ENCODE peak calls at places on chromosomes 3 and 15, in eight cellular contexts. One of them, this sample, is unnamed.
A peak's percentile ranks its signal among the peaks of the same experiment; 100 is the strongest.

GRCh38 chr15:94015324-94015723 is 216.0 kb upstream of the MCTP2 start:
- DNase-seq in left cardiac atrium: no peak
- DNase-seq in K562: no peak
- DNase-seq in GM12891: no peak
- DNase-seq in activated CD4-positive, alpha-beta T cell treated with anti-CD3 and anti-CD28 coated beads, Interleukin-2, amount 10 ng/mL, durations not matched to agents 7 days and 5 days: no peak
- DNase-seq in CD8-positive, alpha-beta T cell: no peak
- DNase-seq in activated T-cell treated with anti-CD3 and anti-CD28 coated beads for 48 hours: no peak
- DNase-seq in NCI-H1417: no peak
- DNase-seq in this sample: no peak

GRCh38 chr3:2354702-2355101 is 256.0 kb downstream of the CNTN4 start:
- DNase-seq in left cardiac atrium: peak; percentile 37
- DNase-seq in K562: no peak
- DNase-seq in GM12891: no peak
- DNase-seq in activated CD4-positive, alpha-beta T cell treated with anti-CD3 and anti-CD28 coated beads, Interleukin-2, amount 10 ng/mL, durations not matched to agents 7 days and 5 days: no peak
- DNase-seq in CD8-positive, alpha-beta T cell: no peak
- DNase-seq in activated T-cell treated with anti-CD3 and anti-CD28 coated beads for 48 hours: no peak
- DNase-seq in NCI-H1417: peak; percentile 4
- DNase-seq in this sample: no peak

GRCh38 chr15:92801412-92801773 is 98.7 kb upstream of the CHD2 start:
- DNase-seq in left cardiac atrium: no peak
- DNase-seq in K562: no peak
- DNase-seq in GM12891: no peak
- DNase-seq in activated CD4-positive, alpha-beta T cell treated with anti-CD3 and anti-CD28 coated beads, Interleukin-2, amount 10 ng/mL, durations not matched to agents 7 days and 5 days: no peak
- DNase-seq in CD8-positive, alpha-beta T cell: no peak
- DNase-seq in activated T-cell treated with anti-CD3 and anti-CD28 coated beads for 48 hours: no peak
- DNase-seq in NCI-H1417: no peak
- DNase-seq in this sample: no peak

GRCh38 chr3:3573341-3573740 is 225.9 kb upstream of the LRRN1 start:
- DNase-seq in left cardiac atrium: no peak
- DNase-seq in K562: no peak
- DNase-seq in GM12891: no peak
- DNase-seq in activated CD4-positive, alpha-beta T cell treated with anti-CD3 and anti-CD28 coated beads, Interleukin-2, amount 10 ng/mL, durations not matched to agents 7 days and 5 days: no peak
- DNase-seq in CD8-positive, alpha-beta T cell: no peak
- DNase-seq in activated T-cell treated with anti-CD3 and anti-CD28 coated beads for 48 hours: no peak
- DNase-seq in NCI-H1417: no peak
- DNase-seq in this sample: no peak

GRCh38 chr15:53588773-53589172 is 170.7 kb downstream of the WDR72 start:
- DNase-seq in left cardiac atrium: no peak
- DNase-seq in K562: no peak
- DNase-seq in GM12891: no peak
- DNase-seq in activated CD4-positive, alpha-beta T cell treated with anti-CD3 and anti-CD28 coated beads, Interleukin-2, amount 10 ng/mL, durations not matched to agents 7 days and 5 days: no peak
- DNase-seq in CD8-positive, alpha-beta T cell: no peak
- DNase-seq in activated T-cell treated with anti-CD3 and anti-CD28 coated beads for 48 hours: no peak
- DNase-seq in NCI-H1417: no peak
- DNase-seq in this sample: no peak

GRCh38 chr3:28726840-28727239 is 378.2 kb upstream of the AZI2 start:
- DNase-seq in left cardiac atrium: peak; percentile 53
- DNase-seq in K562: peak; percentile 7
- DNase-seq in GM12891: peak; percentile 8
- DNase-seq in activated CD4-positive, alpha-beta T cell treated with anti-CD3 and anti-CD28 coated beads, Interleukin-2, amount 10 ng/mL, durations not matched to agents 7 days and 5 days: no peak
- DNase-seq in CD8-positive, alpha-beta T cell: no peak
- DNase-seq in activated T-cell treated with anti-CD3 and anti-CD28 coated beads for 48 hours: no peak
- DNase-seq in NCI-H1417: peak; percentile 39
- DNase-seq in this sample: no peak

GRCh38 chr15:101134780-101135179 is 117.1 kb downstream of the CHSY1 start:
- DNase-seq in left cardiac atrium: no peak
- DNase-seq in K562: no peak
- DNase-seq in GM12891: no peak
- DNase-seq in activated CD4-positive, alpha-beta T cell treated with anti-CD3 and anti-CD28 coated beads, Interleukin-2, amount 10 ng/mL, durations not matched to agents 7 days and 5 days: no peak
- DNase-seq in CD8-positive, alpha-beta T cell: no peak
- DNase-seq in activated T-cell treated with anti-CD3 and anti-CD28 coated beads for 48 hours: no peak
- DNase-seq in NCI-H1417: no peak
- DNase-seq in this sample: no peak

GRCh38 chr3:46090161-46090591 is 62.9 kb upstream of the XCR1 start:
- DNase-seq in left cardiac atrium: no peak
- DNase-seq in K562: no peak
- DNase-seq in GM12891: no peak
- DNase-seq in activated CD4-positive, alpha-beta T cell treated with anti-CD3 and anti-CD28 coated beads, Interleukin-2, amount 10 ng/mL, durations not matched to agents 7 days and 5 days: no peak
- DNase-seq in CD8-positive, alpha-beta T cell: no peak
- DNase-seq in activated T-cell treated with anti-CD3 and anti-CD28 coated beads for 48 hours: no peak
- DNase-seq in NCI-H1417: no peak
- DNase-seq in this sample: no peak

GRCh38 chr3:194140520-194141414 is 4.8 kb downstream of the HES1 start:
- DNase-seq in left cardiac atrium: peak; percentile 69
- DNase-seq in K562: peak; percentile 78
- DNase-seq in GM12891: no peak
- DNase-seq in activated CD4-positive, alpha-beta T cell treated with anti-CD3 and anti-CD28 coated beads, Interleukin-2, amount 10 ng/mL, durations not matched to agents 7 days and 5 days: peak; percentile 20
- DNase-seq in CD8-positive, alpha-beta T cell: no peak
- DNase-seq in activated T-cell treated with anti-CD3 and anti-CD28 coated beads for 48 hours: peak; percentile 18
- DNase-seq in NCI-H1417: peak; percentile 93
- DNase-seq in this sample: no peak

GRCh38 chr3:108389361-108389760 is 93.0 kb downstream of the HHLA2 start:
- DNase-seq in left cardiac atrium: no peak
- DNase-seq in K562: no peak
- DNase-seq in GM12891: no peak
- DNase-seq in activated CD4-positive, alpha-beta T cell treated with anti-CD3 and anti-CD28 coated beads, Interleukin-2, amount 10 ng/mL, durations not matched to agents 7 days and 5 days: no peak
- DNase-seq in CD8-positive, alpha-beta T cell: no peak
- DNase-seq in activated T-cell treated with anti-CD3 and anti-CD28 coated beads for 48 hours: no peak
- DNase-seq in NCI-H1417: peak; percentile 42
- DNase-seq in this sample: no peak

GRCh38 chr3:58994746-58995330 is 55.0 kb downstream of the CFAP20DC start:
- DNase-seq in left cardiac atrium: no peak
- DNase-seq in K562: peak; percentile 48
- DNase-seq in GM12891: peak; percentile 11
- DNase-seq in activated CD4-positive, alpha-beta T cell treated with anti-CD3 and anti-CD28 coated beads, Interleukin-2, amount 10 ng/mL, durations not matched to agents 7 days and 5 days: peak; percentile 70
- DNase-seq in CD8-positive, alpha-beta T cell: no peak
- DNase-seq in activated T-cell treated with anti-CD3 and anti-CD28 coated beads for 48 hours: no peak
- DNase-seq in NCI-H1417: peak; percentile 33
- DNase-seq in this sample: peak; percentile 29

GRCh38 chr3:147424325-147424910 is 15.3 kb downstream of the ZIC1 start:
- DNase-seq in left cardiac atrium: no peak
- DNase-seq in K562: no peak
- DNase-seq in GM12891: no peak
- DNase-seq in activated CD4-positive, alpha-beta T cell treated with anti-CD3 and anti-CD28 coated beads, Interleukin-2, amount 10 ng/mL, durations not matched to agents 7 days and 5 days: no peak
- DNase-seq in CD8-positive, alpha-beta T cell: no peak
- DNase-seq in activated T-cell treated with anti-CD3 and anti-CD28 coated beads for 48 hours: no peak
- DNase-seq in NCI-H1417: no peak
- DNase-seq in this sample: no peak

GRCh38 chr3:86800116-86800515 is 190.8 kb downstream of the VGLL3 start:
- DNase-seq in left cardiac atrium: no peak
- DNase-seq in K562: no peak
- DNase-seq in GM12891: no peak
- DNase-seq in activated CD4-positive, alpha-beta T cell treated with anti-CD3 and anti-CD28 coated beads, Interleukin-2, amount 10 ng/mL, durations not matched to agents 7 days and 5 days: no peak
- DNase-seq in CD8-positive, alpha-beta T cell: no peak
- DNase-seq in activated T-cell treated with anti-CD3 and anti-CD28 coated beads for 48 hours: no peak
- DNase-seq in NCI-H1417: no peak
- DNase-seq in this sample: no peak

GRCh38 chr3:177451277-177451880 is 254.1 kb upstream of the TBL1XR1 start:
- DNase-seq in left cardiac atrium: no peak
- DNase-seq in K562: no peak
- DNase-seq in GM12891: no peak
- DNase-seq in activated CD4-positive, alpha-beta T cell treated with anti-CD3 and anti-CD28 coated beads, Interleukin-2, amount 10 ng/mL, durations not matched to agents 7 days and 5 days: no peak
- DNase-seq in CD8-positive, alpha-beta T cell: no peak
- DNase-seq in activated T-cell treated with anti-CD3 and anti-CD28 coated beads for 48 hours: no peak
- DNase-seq in NCI-H1417: no peak
- DNase-seq in this sample: no peak

GRCh38 chr15:70627734-70628541 is 135.4 kb downstream of the UACA start:
- DNase-seq in left cardiac atrium: no peak
- DNase-seq in K562: no peak
- DNase-seq in GM12891: no peak
- DNase-seq in activated CD4-positive, alpha-beta T cell treated with anti-CD3 and anti-CD28 coated beads, Interleukin-2, amount 10 ng/mL, durations not matched to agents 7 days and 5 days: no peak
- DNase-seq in CD8-positive, alpha-beta T cell: no peak
- DNase-seq in activated T-cell treated with anti-CD3 and anti-CD28 coated beads for 48 hours: no peak
- DNase-seq in NCI-H1417: peak; percentile 39
- DNase-seq in this sample: no peak

GRCh38 chr15:74525328-74525727 is 15.7 kb upstream of the ARID3B start:
- DNase-seq in left cardiac atrium: no peak
- DNase-seq in K562: no peak
- DNase-seq in GM12891: no peak
- DNase-seq in activated CD4-positive, alpha-beta T cell treated with anti-CD3 and anti-CD28 coated beads, Interleukin-2, amount 10 ng/mL, durations not matched to agents 7 days and 5 days: no peak
- DNase-seq in CD8-positive, alpha-beta T cell: no peak
- DNase-seq in activated T-cell treated with anti-CD3 and anti-CD28 coated beads for 48 hours: no peak
- DNase-seq in NCI-H1417: peak; percentile 4
- DNase-seq in this sample: no peak

GRCh38 chr3:151191095-151191494 is 11.9 kb downstream of the GPR171 start:
- DNase-seq in left cardiac atrium: no peak
- DNase-seq in K562: no peak
- DNase-seq in GM12891: no peak
- DNase-seq in activated CD4-positive, alpha-beta T cell treated with anti-CD3 and anti-CD28 coated beads, Interleukin-2, amount 10 ng/mL, durations not matched to agents 7 days and 5 days: no peak
- DNase-seq in CD8-positive, alpha-beta T cell: no peak
- DNase-seq in activated T-cell treated with anti-CD3 and anti-CD28 coated beads for 48 hours: no peak
- DNase-seq in NCI-H1417: no peak
- DNase-seq in this sample: no peak

GRCh38 chr3:71064288-71064975 is 519.1 kb downstream of the FOXP1 start:
- DNase-seq in left cardiac atrium: no peak
- DNase-seq in K562: peak; percentile 33
- DNase-seq in GM12891: no peak
- DNase-seq in activated CD4-positive, alpha-beta T cell treated with anti-CD3 and anti-CD28 coated beads, Interleukin-2, amount 10 ng/mL, durations not matched to agents 7 days and 5 days: peak; percentile 76
- DNase-seq in CD8-positive, alpha-beta T cell: peak; percentile 76
- DNase-seq in activated T-cell treated with anti-CD3 and anti-CD28 coated beads for 48 hours: peak; percentile 59
- DNase-seq in NCI-H1417: peak; percentile 75
- DNase-seq in this sample: peak; percentile 86

GRCh38 chr3:9901967-9902366 is 681 bp upstream of the IL17RE start:
- DNase-seq in left cardiac atrium: no peak
- DNase-seq in K562: no peak
- DNase-seq in GM12891: no peak
- DNase-seq in activated CD4-positive, alpha-beta T cell treated with anti-CD3 and anti-CD28 coated beads, Interleukin-2, amount 10 ng/mL, durations not matched to agents 7 days and 5 days: peak; percentile 46
- DNase-seq in CD8-positive, alpha-beta T cell: no peak
- DNase-seq in activated T-cell treated with anti-CD3 and anti-CD28 coated beads for 48 hours: no peak
- DNase-seq in NCI-H1417: no peak
- DNase-seq in this sample: peak; percentile 35

GRCh38 chr3:196942915-196943277 is 568 bp upstream of the NCBP2 start:
- DNase-seq in left cardiac atrium: no peak
- DNase-seq in K562: peak; percentile 66
- DNase-seq in GM12891: no peak
- DNase-seq in activated CD4-positive, alpha-beta T cell treated with anti-CD3 and anti-CD28 coated beads, Interleukin-2, amount 10 ng/mL, durations not matched to agents 7 days and 5 days: peak; percentile 22
- DNase-seq in CD8-positive, alpha-beta T cell: no peak
- DNase-seq in activated T-cell treated with anti-CD3 and anti-CD28 coated beads for 48 hours: peak; percentile 8
- DNase-seq in NCI-H1417: no peak
- DNase-seq in this sample: no peak

GRCh38 chr3:44033123-44033522 is 208.6 kb upstream of the TOPAZ1 start:
- DNase-seq in left cardiac atrium: no peak
- DNase-seq in K562: no peak
- DNase-seq in GM12891: no peak
- DNase-seq in activated CD4-positive, alpha-beta T cell treated with anti-CD3 and anti-CD28 coated beads, Interleukin-2, amount 10 ng/mL, durations not matched to agents 7 days and 5 days: no peak
- DNase-seq in CD8-positive, alpha-beta T cell: no peak
- DNase-seq in activated T-cell treated with anti-CD3 and anti-CD28 coated beads for 48 hours: no peak
- DNase-seq in NCI-H1417: no peak
- DNase-seq in this sample: no peak

GRCh38 chr3:67601919-67602608 is 52.3 kb downstream of the SUCLG2 start:
- DNase-seq in left cardiac atrium: no peak
- DNase-seq in K562: no peak
- DNase-seq in GM12891: no peak
- DNase-seq in activated CD4-positive, alpha-beta T cell treated with anti-CD3 and anti-CD28 coated beads, Interleukin-2, amount 10 ng/mL, durations not matched to agents 7 days and 5 days: peak; percentile 33
- DNase-seq in CD8-positive, alpha-beta T cell: no peak
- DNase-seq in activated T-cell treated with anti-CD3 and anti-CD28 coated beads for 48 hours: no peak
- DNase-seq in NCI-H1417: no peak
- DNase-seq in this sample: no peak

GRCh38 chr3:105367406-105368213 is 901 bp downstream of the ALCAM start:
- DNase-seq in left cardiac atrium: peak; percentile 67
- DNase-seq in K562: no peak
- DNase-seq in GM12891: peak; percentile 38
- DNase-seq in activated CD4-positive, alpha-beta T cell treated with anti-CD3 and anti-CD28 coated beads, Interleukin-2, amount 10 ng/mL, durations not matched to agents 7 days and 5 days: peak; percentile 62
- DNase-seq in CD8-positive, alpha-beta T cell: peak; percentile 63
- DNase-seq in activated T-cell treated with anti-CD3 and anti-CD28 coated beads for 48 hours: peak; percentile 82
- DNase-seq in NCI-H1417: peak; percentile 71
- DNase-seq in this sample: peak; percentile 55

GRCh38 chr3:158700559-158700958 is 28.1 kb upstream of the LXN start:
- DNase-seq in left cardiac atrium: no peak
- DNase-seq in K562: no peak
- DNase-seq in GM12891: no peak
- DNase-seq in activated CD4-positive, alpha-beta T cell treated with anti-CD3 and anti-CD28 coated beads, Interleukin-2, amount 10 ng/mL, durations not matched to agents 7 days and 5 days: no peak
- DNase-seq in CD8-positive, alpha-beta T cell: no peak
- DNase-seq in activated T-cell treated with anti-CD3 and anti-CD28 coated beads for 48 hours: no peak
- DNase-seq in NCI-H1417: no peak
- DNase-seq in this sample: no peak

GRCh38 chr3:148727242-148727641 is 29.5 kb downstream of the AGTR1 start:
- DNase-seq in left cardiac atrium: no peak
- DNase-seq in K562: no peak
- DNase-seq in GM12891: peak; percentile 11
- DNase-seq in activated CD4-positive, alpha-beta T cell treated with anti-CD3 and anti-CD28 coated beads, Interleukin-2, amount 10 ng/mL, durations not matched to agents 7 days and 5 days: peak; percentile 15
- DNase-seq in CD8-positive, alpha-beta T cell: no peak
- DNase-seq in activated T-cell treated with anti-CD3 and anti-CD28 coated beads for 48 hours: no peak
- DNase-seq in NCI-H1417: peak; percentile 72
- DNase-seq in this sample: no peak

GRCh38 chr3:64176461-64176996 is 48.7 kb downstream of the PRICKLE2 start:
- DNase-seq in left cardiac atrium: no peak
- DNase-seq in K562: no peak
- DNase-seq in GM12891: no peak
- DNase-seq in activated CD4-positive, alpha-beta T cell treated with anti-CD3 and anti-CD28 coated beads, Interleukin-2, amount 10 ng/mL, durations not matched to agents 7 days and 5 days: no peak
- DNase-seq in CD8-positive, alpha-beta T cell: no peak
- DNase-seq in activated T-cell treated with anti-CD3 and anti-CD28 coated beads for 48 hours: no peak
- DNase-seq in NCI-H1417: no peak
- DNase-seq in this sample: no peak

GRCh38 chr3:194587438-194587931 is 45.7 kb downstream of the TMEM44 start:
- DNase-seq in left cardiac atrium: peak; percentile 87
- DNase-seq in K562: no peak
- DNase-seq in GM12891: no peak
- DNase-seq in activated CD4-positive, alpha-beta T cell treated with anti-CD3 and anti-CD28 coated beads, Interleukin-2, amount 10 ng/mL, durations not matched to agents 7 days and 5 days: no peak
- DNase-seq in CD8-positive, alpha-beta T cell: no peak
- DNase-seq in activated T-cell treated with anti-CD3 and anti-CD28 coated beads for 48 hours: no peak
- DNase-seq in NCI-H1417: no peak
- DNase-seq in this sample: no peak

GRCh38 chr3:123332124-123332641 is 116.7 kb downstream of the ADCY5 start:
- DNase-seq in left cardiac atrium: no peak
- DNase-seq in K562: no peak
- DNase-seq in GM12891: no peak
- DNase-seq in activated CD4-positive, alpha-beta T cell treated with anti-CD3 and anti-CD28 coated beads, Interleukin-2, amount 10 ng/mL, durations not matched to agents 7 days and 5 days: no peak
- DNase-seq in CD8-positive, alpha-beta T cell: no peak
- DNase-seq in activated T-cell treated with anti-CD3 and anti-CD28 coated beads for 48 hours: no peak
- DNase-seq in NCI-H1417: no peak
- DNase-seq in this sample: no peak

This sample was measured in CD4-positive, alpha-beta memory T cell.